ENCODE peak calls at places on chromosomes 16 and 17, in ten cellular contexts. One of them, this sample, is unnamed.

GRCh38 chr16:54194008-54194731 is 92.4 kb downstream of the IRX3 start:
- DNase-seq in GM23338: peak
- DNase-seq in mesothelial cell of epicardium: peak
- DNase-seq in fibroblast of lung: peak
- DNase-seq in A549: no peak
- DNase-seq in heart right ventricle: peak
- DNase-seq in hepatocyte: no peak
- DNase-seq in GM10248: no peak
- DNase-seq in left ventricle myocardium inferior: peak
- DNase-seq in AG04450: no peak
- DNase-seq in this sample: no peak

GRCh38 chr17:77840156-77840555 is 118.3 kb upstream of the TNRC6C start:
- DNase-seq in GM23338: no peak
- DNase-seq in mesothelial cell of epicardium: no peak
- DNase-seq in fibroblast of lung: no peak
- DNase-seq in A549: no peak
- DNase-seq in heart right ventricle: peak
- DNase-seq in hepatocyte: peak
- DNase-seq in GM10248: no peak
- DNase-seq in left ventricle myocardium inferior: peak
- DNase-seq in AG04450: no peak
- DNase-seq in this sample: no peak

GRCh38 chr17:48522031-48522593 is 8.7 kb downstream of the HOXB1 start:
- DNase-seq in GM23338: no peak
- DNase-seq in mesothelial cell of epicardium: peak
- DNase-seq in fibroblast of lung: peak
- DNase-seq in A549: peak
- DNase-seq in heart right ventricle: no peak
- DNase-seq in hepatocyte: no peak
- DNase-seq in GM10248: no peak
- DNase-seq in left ventricle myocardium inferior: no peak
- DNase-seq in AG04450: no peak
- DNase-seq in this sample: no peak

GRCh38 chr17:2174471-2175293 is 119.8 kb downstream of the HIC1 start:
- DNase-seq in GM23338: peak
- DNase-seq in mesothelial cell of epicardium: peak
- DNase-seq in fibroblast of lung: peak
- DNase-seq in A549: no peak
- DNase-seq in heart right ventricle: peak
- DNase-seq in hepatocyte: peak
- DNase-seq in GM10248: no peak
- DNase-seq in left ventricle myocardium inferior: peak
- DNase-seq in AG04450: peak
- DNase-seq in this sample: no peak

GRCh38 chr16:7843196-7843595 is 510.6 kb downstream of the RBFOX1 start:
- DNase-seq in GM23338: no peak
- DNase-seq in mesothelial cell of epicardium: no peak
- DNase-seq in fibroblast of lung: no peak
- DNase-seq in A549: no peak
- DNase-seq in heart right ventricle: no peak
- DNase-seq in hepatocyte: no peak
- DNase-seq in GM10248: no peak
- DNase-seq in left ventricle myocardium inferior: no peak
- DNase-seq in AG04450: no peak
- DNase-seq in this sample: no peak

GRCh38 chr17:59757881-59758385 is 50.5 kb downstream of the VMP1 start:
- DNase-seq in GM23338: no peak
- DNase-seq in mesothelial cell of epicardium: no peak
- DNase-seq in fibroblast of lung: no peak
- DNase-seq in A549: no peak
- DNase-seq in heart right ventricle: no peak
- DNase-seq in hepatocyte: no peak
- DNase-seq in GM10248: no peak
- DNase-seq in left ventricle myocardium inferior: no peak
- DNase-seq in AG04450: no peak
- DNase-seq in this sample: no peak

GRCh38 chr17:79294459-79295071 is 219.9 kb downstream of the ENGASE start:
- DNase-seq in GM23338: peak
- DNase-seq in mesothelial cell of epicardium: peak
- DNase-seq in fibroblast of lung: peak
- DNase-seq in A549: peak
- DNase-seq in heart right ventricle: peak
- DNase-seq in hepatocyte: peak
- DNase-seq in GM10248: peak
- DNase-seq in left ventricle myocardium inferior: peak
- DNase-seq in AG04450: no peak
- DNase-seq in this sample: no peak

GRCh38 chr17:74453665-74454196 is 12.7 kb upstream of the CD300A start:
- DNase-seq in GM23338: no peak
- DNase-seq in mesothelial cell of epicardium: no peak
- DNase-seq in fibroblast of lung: no peak
- DNase-seq in A549: peak
- DNase-seq in heart right ventricle: no peak
- DNase-seq in hepatocyte: no peak
- DNase-seq in GM10248: peak
- DNase-seq in left ventricle myocardium inferior: no peak
- DNase-seq in AG04450: no peak
- DNase-seq in this sample: peak

GRCh38 chr16:58107228-58107627 is 22.0 kb downstream of the CFAP20 start:
- DNase-seq in GM23338: peak
- DNase-seq in mesothelial cell of epicardium: no peak
- DNase-seq in fibroblast of lung: no peak
- DNase-seq in A549: no peak
- DNase-seq in heart right ventricle: no peak
- DNase-seq in hepatocyte: no peak
- DNase-seq in GM10248: no peak
- DNase-seq in left ventricle myocardium inferior: no peak
- DNase-seq in AG04450: no peak
- DNase-seq in this sample: no peak
- TF ChIP-seq CTCF in GM23338: no peak
- TF ChIP-seq CTCF in mesothelial cell of epicardium: no peak
- TF ChIP-seq CTCF in fibroblast of lung: peak
- TF ChIP-seq CTCF in A549: no peak
- TF ChIP-seq CTCF in heart right ventricle: no peak
- TF ChIP-seq CTCF in hepatocyte: no peak
- TF ChIP-seq CTCF in GM10248: no peak
- TF ChIP-seq CTCF in left ventricle myocardium inferior: no peak
- TF ChIP-seq CTCF in AG04450: peak
- TF ChIP-seq CTCF in this sample: no peak

GRCh38 chr16:660132-660458 is 7.8 kb upstream of the RHOT2 start:
- DNase-seq in GM23338: no peak
- DNase-seq in mesothelial cell of epicardium: no peak
- DNase-seq in fibroblast of lung: no peak
- DNase-seq in A549: no peak
- DNase-seq in heart right ventricle: no peak
- DNase-seq in hepatocyte: no peak
- DNase-seq in GM10248: no peak
- DNase-seq in left ventricle myocardium inferior: no peak
- DNase-seq in AG04450: no peak
- DNase-seq in this sample: no peak

GRCh38 chr16:659618-660017 is 8.3 kb upstream of the RHOT2 start:
- DNase-seq in GM23338: no peak
- DNase-seq in mesothelial cell of epicardium: no peak
- DNase-seq in fibroblast of lung: no peak
- DNase-seq in A549: no peak
- DNase-seq in heart right ventricle: no peak
- DNase-seq in hepatocyte: no peak
- DNase-seq in GM10248: no peak
- DNase-seq in left ventricle myocardium inferior: no peak
- DNase-seq in AG04450: no peak
- DNase-seq in this sample: no peak

GRCh38 chr16:662095-662494 is 5.8 kb upstream of the RHOT2 start:
- DNase-seq in GM23338: no peak
- DNase-seq in mesothelial cell of epicardium: no peak
- DNase-seq in fibroblast of lung: no peak
- DNase-seq in A549: no peak
- DNase-seq in heart right ventricle: no peak
- DNase-seq in hepatocyte: no peak
- DNase-seq in GM10248: no peak
- DNase-seq in left ventricle myocardium inferior: no peak
- DNase-seq in AG04450: no peak
- DNase-seq in this sample: no peak

GRCh38 chr16:661184-661821 is 6.6 kb upstream of the RHOT2 start:
- DNase-seq in GM23338: no peak
- DNase-seq in mesothelial cell of epicardium: no peak
- DNase-seq in fibroblast of lung: no peak
- DNase-seq in A549: no peak
- DNase-seq in heart right ventricle: no peak
- DNase-seq in hepatocyte: no peak
- DNase-seq in GM10248: no peak
- DNase-seq in left ventricle myocardium inferior: no peak
- DNase-seq in AG04450: no peak
- DNase-seq in this sample: no peak

DNA sequence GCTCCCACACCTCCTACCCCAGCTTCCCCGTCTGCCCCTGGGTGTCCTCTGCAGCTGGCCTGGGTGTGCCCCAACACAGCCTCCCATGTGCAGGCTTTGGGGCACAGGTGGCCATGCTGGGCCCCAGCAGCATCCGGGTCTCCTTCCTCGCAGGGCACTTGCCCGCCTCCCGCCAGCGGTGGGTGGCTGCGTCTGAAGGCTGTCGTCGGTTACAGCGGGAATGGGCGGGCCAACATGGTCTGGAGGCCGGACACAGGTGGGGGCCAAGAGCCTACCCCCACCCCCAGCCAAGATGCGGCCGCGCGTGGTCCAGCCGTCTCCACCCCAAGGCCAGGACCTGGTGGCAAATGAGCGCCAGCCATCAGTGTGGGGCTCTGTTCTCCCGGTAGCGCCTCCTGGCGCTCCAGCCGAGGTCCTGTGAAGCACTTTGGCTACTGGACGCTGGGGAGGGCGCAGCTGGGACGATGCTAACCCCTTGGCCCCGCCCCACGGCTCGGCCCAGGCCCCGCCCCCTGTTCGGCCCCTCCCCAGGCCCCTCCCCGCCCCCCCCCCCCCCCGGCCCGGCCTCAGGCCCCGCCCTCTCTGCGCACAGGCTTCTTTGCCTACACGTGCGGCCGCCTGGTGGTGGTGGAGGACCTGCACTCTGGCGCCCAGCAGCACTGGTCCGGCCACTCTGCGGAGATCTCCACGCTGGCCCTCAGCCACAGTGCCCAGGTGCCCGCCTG is 7.3 kb upstream of the RHOT2 start:
- DNase-seq in GM23338: peak
- DNase-seq in mesothelial cell of epicardium: peak
- DNase-seq in fibroblast of lung: peak
- DNase-seq in A549: peak
- DNase-seq in heart right ventricle: peak
- DNase-seq in hepatocyte: peak
- DNase-seq in GM10248: peak
- DNase-seq in left ventricle myocardium inferior: peak
- DNase-seq in AG04450: peak
- DNase-seq in this sample: peak
- TF ChIP-seq CTCF in GM23338: peak
- TF ChIP-seq CTCF in mesothelial cell of epicardium: peak
- TF ChIP-seq CTCF in fibroblast of lung: peak
- TF ChIP-seq CTCF in A549: peak
- TF ChIP-seq CTCF in heart right ventricle: peak
- TF ChIP-seq CTCF in hepatocyte: peak
- TF ChIP-seq CTCF in GM10248: peak
- TF ChIP-seq CTCF in left ventricle myocardium inferior: peak
- TF ChIP-seq CTCF in AG04450: peak
- TF ChIP-seq CTCF in this sample: peak

DNA sequence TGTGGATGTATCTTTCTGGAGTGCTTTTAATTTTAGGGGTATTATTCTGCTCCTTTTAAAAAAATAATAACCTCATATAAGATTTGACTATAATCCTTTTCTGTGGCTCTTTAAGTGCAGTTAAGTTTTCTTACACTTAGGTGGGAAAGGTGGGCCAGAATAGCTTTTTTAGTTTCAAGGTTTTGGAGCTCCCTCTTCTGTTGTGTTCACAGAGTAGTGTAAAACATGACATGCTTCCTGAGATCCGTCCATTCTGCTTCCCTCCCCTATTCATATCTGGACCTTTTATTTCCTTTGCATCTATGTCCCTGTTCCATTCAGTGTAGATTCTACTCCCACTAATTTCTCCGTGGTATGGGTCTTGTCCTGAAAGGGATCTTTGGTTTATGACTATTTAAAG is 12.8 kb downstream of the LRRC36 start:
- DNase-seq in GM23338: peak
- DNase-seq in mesothelial cell of epicardium: no peak
- DNase-seq in fibroblast of lung: peak
- DNase-seq in A549: no peak
- DNase-seq in heart right ventricle: no peak
- DNase-seq in hepatocyte: peak
- DNase-seq in GM10248: no peak
- DNase-seq in left ventricle myocardium inferior: no peak
- DNase-seq in AG04450: peak
- DNase-seq in this sample: no peak
- TF ChIP-seq CTCF in GM23338: peak
- TF ChIP-seq CTCF in mesothelial cell of epicardium: no peak
- TF ChIP-seq CTCF in fibroblast of lung: peak
- TF ChIP-seq CTCF in A549: peak
- TF ChIP-seq CTCF in heart right ventricle: no peak
- TF ChIP-seq CTCF in hepatocyte: peak
- TF ChIP-seq CTCF in GM10248: peak
- TF ChIP-seq CTCF in left ventricle myocardium inferior: peak
- TF ChIP-seq CTCF in AG04450: peak
- TF ChIP-seq CTCF in this sample: peak

DNA sequence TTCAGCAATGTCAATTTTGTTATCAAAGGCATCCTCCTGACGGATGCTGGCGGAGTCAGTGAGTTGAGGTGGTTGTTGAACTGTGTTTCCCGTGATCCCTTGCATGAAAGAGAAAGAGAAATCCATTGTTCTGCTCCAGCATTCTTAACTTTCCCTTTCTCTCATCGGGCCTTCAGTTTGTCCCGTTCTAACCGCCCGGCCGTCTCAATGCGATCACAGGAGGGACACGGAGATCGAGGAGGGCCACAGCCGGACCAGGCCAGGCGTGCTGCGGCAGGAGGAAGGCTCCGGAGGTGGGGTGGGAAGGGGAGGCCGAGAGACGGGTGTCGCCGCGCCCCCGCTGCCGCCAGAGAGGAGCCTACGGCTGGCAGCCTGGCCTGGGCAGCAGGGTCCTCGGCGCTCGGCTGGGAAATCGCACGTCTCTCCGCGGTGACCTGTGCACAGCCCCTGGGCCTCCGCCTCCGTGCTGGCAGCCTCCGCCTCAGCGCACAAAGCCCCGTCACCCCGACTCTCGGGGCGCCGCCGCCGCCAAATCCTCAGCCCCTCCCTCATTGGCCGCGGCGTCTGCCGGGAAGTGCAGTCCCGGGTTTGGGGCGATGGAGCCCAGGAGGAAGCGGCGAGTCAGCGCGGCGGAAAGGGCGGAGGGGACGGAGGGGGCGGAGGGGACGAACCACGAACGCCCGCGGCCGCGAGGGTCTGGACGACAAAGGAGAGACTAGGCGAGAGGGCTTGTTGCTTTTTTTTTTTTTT is 38.1 kb downstream of the SOST start:
- DNase-seq in GM23338: peak
- DNase-seq in mesothelial cell of epicardium: peak
- DNase-seq in fibroblast of lung: peak
- DNase-seq in A549: peak
- DNase-seq in heart right ventricle: peak
- DNase-seq in hepatocyte: peak
- DNase-seq in GM10248: peak
- DNase-seq in left ventricle myocardium inferior: peak
- DNase-seq in AG04450: no peak
- DNase-seq in this sample: no peak
- TF ChIP-seq CTCF in GM23338: no peak
- TF ChIP-seq CTCF in mesothelial cell of epicardium: no peak
- TF ChIP-seq CTCF in fibroblast of lung: no peak
- TF ChIP-seq CTCF in A549: no peak
- TF ChIP-seq CTCF in heart right ventricle: no peak
- TF ChIP-seq CTCF in hepatocyte: no peak
- TF ChIP-seq CTCF in GM10248: no peak
- TF ChIP-seq CTCF in left ventricle myocardium inferior: no peak
- TF ChIP-seq CTCF in AG04450: no peak
- TF ChIP-seq CTCF in this sample: no peak

GRCh38 chr17:42562845-42563509 is 1.0 kb downstream of the COASY start:
- DNase-seq in GM23338: no peak
- DNase-seq in mesothelial cell of epicardium: no peak
- DNase-seq in fibroblast of lung: peak
- DNase-seq in A549: no peak
- DNase-seq in heart right ventricle: no peak
- DNase-seq in hepatocyte: no peak
- DNase-seq in GM10248: no peak
- DNase-seq in left ventricle myocardium inferior: no peak
- DNase-seq in AG04450: no peak
- DNase-seq in this sample: no peak
- TF ChIP-seq CTCF in GM23338: no peak
- TF ChIP-seq CTCF in mesothelial cell of epicardium: no peak
- TF ChIP-seq CTCF in fibroblast of lung: no peak
- TF ChIP-seq CTCF in A549: no peak
- TF ChIP-seq CTCF in heart right ventricle: no peak
- TF ChIP-seq CTCF in hepatocyte: no peak
- TF ChIP-seq CTCF in GM10248: no peak
- TF ChIP-seq CTCF in left ventricle myocardium inferior: no peak
- TF ChIP-seq CTCF in AG04450: no peak
- TF ChIP-seq CTCF in this sample: no peak

This sample was measured in D721Med.